ENCODE peak calls at places on chromosomes 7 and 10, in seven cellular contexts. R, E, D, L, T, N and I are unnamed samples.

GRCh38 chr7:50787825-50788224 is 5.1 kb upstream of the GRB10 start:
- DNase-seq in T (no peak), E (no peak), L (no peak), R (no peak), N (no peak), D (no peak), I (no peak)

GRCh38 chr7:51226042-51226755 is 90.4 kb downstream of the COBL start:
- DNase-seq in L (no peak), E (no peak), T (no peak), R (no peak), D (no peak), N (no peak), I (peak)

GRCh38 chr7:76347710-76348109 is 11.1 kb downstream of the YWHAG start:
- DNase-seq in E (no peak), N (no peak), D (no peak), L (no peak), R (no peak), T (no peak), I (no peak)

GRCh38 chr10:123997013-123997412 is 96.4 kb downstream of the CHST15 start:
- DNase-seq in E (no peak), T (no peak), R (no peak), D (no peak), L (no peak), N (no peak), I (no peak)

GRCh38 chr10:100286051-100287033 is at the start of gene BLOC1S2:
- DNase-seq in N (peak), D (peak), R (peak), T (peak), E (peak), L (peak), I (peak)

GRCh38 chr10:71243756-71244637 is 31.6 kb downstream of the UNC5B start:
- DNase-seq in T (peak), N (no peak), E (no peak), D (no peak), L (no peak), R (peak), I (peak)

GRCh38 chr10:30170814-30171213 is 111.4 kb upstream of the JCAD start:
- DNase-seq in N (no peak), E (no peak), L (no peak), R (peak), T (peak), D (no peak), I (peak)

GRCh38 chr10:101611096-101611495 is 23.0 kb downstream of the DPCD start:
- DNase-seq in N (no peak), R (no peak), D (no peak), L (no peak), E (no peak), T (no peak), I (no peak)

GRCh38 chr7:44267719-44268413 is 57.5 kb downstream of the CAMK2B start:
- DNase-seq in E (peak), N (no peak), L (no peak), T (no peak), D (no peak), R (no peak), I (no peak)

GRCh38 chr10:31745612-31746376 is 182.8 kb downstream of the ARHGAP12 start:
- DNase-seq in R (peak), D (no peak), T (peak), E (no peak), L (no peak), N (peak), I (peak)

GRCh38 chr7:156566812-156567549 is 73.6 kb upstream of the RNF32 start:
- DNase-seq in R (no peak), T (no peak), E (no peak), D (no peak), L (no peak), N (no peak), I (no peak)

GRCh38 chr10:133325761-133326463 is 10.8 kb downstream of the CALY start:
- DNase-seq in L (no peak), D (no peak), E (peak), N (no peak), R (no peak), T (no peak), I (no peak)

GRCh38 chr7:67512481-67512880 is 515.8 kb downstream of the TYW1 start:
- DNase-seq in D (no peak), N (no peak), L (no peak), R (no peak), T (no peak), E (peak), I (no peak)

GRCh38 chr7:79434867-79435266 is 18.6 kb downstream of the MAGI2 start:
- DNase-seq in N (no peak), R (no peak), T (no peak), E (no peak), D (no peak), L (no peak), I (no peak)

GRCh38 chr10:30493609-30494530 is 59.9 kb downstream of the MAP3K8 start:
- DNase-seq in D (no peak), E (no peak), L (no peak), T (peak), R (peak), N (peak), I (peak)

GRCh38 chr10:101379663-101380352 is 25.8 kb downstream of the BTRC start:
- DNase-seq in L (no peak), T (no peak), E (no peak), R (no peak), N (no peak), D (no peak), I (no peak)

GRCh38 chr7:4833176-4833575 is 28.7 kb downstream of the PAPOLB start:
- DNase-seq in E (no peak), R (no peak), N (no peak), D (no peak), L (no peak), T (no peak), I (no peak)

GRCh38 chr10:33799281-33799943 is 464.9 kb upstream of the NRP1 start:
- DNase-seq in L (no peak), E (no peak), D (no peak), N (peak), T (no peak), R (no peak), I (no peak)

GRCh38 chr10:47164126-47164799 is 135.7 kb upstream of the GDF10 start:
- DNase-seq in R (peak), T (peak), D (no peak), N (no peak), L (no peak), E (no peak), I (peak)

GRCh38 chr7:25028370-25028971 is 48.5 kb upstream of the OSBPL3 start:
- DNase-seq in L (no peak), N (peak), E (no peak), R (peak), D (no peak), T (peak), I (peak)

GRCh38 chr10:123135415-123136141 is at the start of gene HMX3:
- DNase-seq in L (peak), R (peak), D (no peak), E (peak), T (peak), N (no peak), I (no peak)

GRCh38 chr7:83101540-83101939 is 61.1 kb downstream of the PCLO start:
- DNase-seq in T (no peak), E (no peak), R (no peak), L (no peak), D (no peak), N (no peak), I (no peak)
- TF ChIP-seq CTCF in T (no peak), E (no peak), R (no peak), L (no peak), D (no peak), N (no peak), I (no peak)

GRCh38 chr10:92164024-92164423 is 126.9 kb downstream of the CPEB3 start:
- DNase-seq in R (peak), T (no peak), L (no peak), E (no peak), D (no peak), N (no peak), I (no peak)
- TF ChIP-seq CTCF in R (no peak), T (no peak), L (no peak), E (no peak), D (no peak), N (no peak), I (no peak)

DNA sequence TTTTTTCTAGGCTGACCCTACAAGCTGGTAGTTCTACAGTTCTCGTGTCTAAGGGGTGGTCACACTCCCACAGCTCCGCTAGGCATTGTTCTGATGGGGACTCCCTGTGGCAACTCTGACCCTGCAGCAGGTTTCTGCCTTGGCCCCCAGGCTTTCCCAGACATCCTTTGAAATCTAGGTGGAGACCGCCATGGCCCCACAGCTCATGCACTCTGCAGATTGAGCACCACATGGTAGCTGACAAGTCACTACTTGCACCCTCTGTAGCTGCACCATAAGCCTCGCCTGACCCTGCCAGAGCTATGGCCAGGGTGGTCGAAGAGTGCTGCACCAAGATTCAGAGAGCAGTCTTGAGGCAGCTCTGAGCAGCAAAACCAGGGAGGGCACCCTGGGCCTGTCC is 275.6 kb downstream of the LHFPL3 start:
- DNase-seq in E (no peak), R (no peak), N (no peak), L (no peak), T (no peak), D (no peak), I (no peak)
- TF ChIP-seq CTCF in E (no peak), R (no peak), N (no peak), L (no peak), T (no peak), D (no peak), I (no peak)

GRCh38 chr10:91117496-91117895 is 103.0 kb upstream of the PCGF5 start:
- DNase-seq in D (no peak), T (no peak), R (no peak), E (no peak), N (no peak), L (no peak), I (no peak)
- TF ChIP-seq CTCF in D (no peak), T (no peak), R (no peak), E (no peak), N (no peak), L (no peak), I (no peak)

DNA sequence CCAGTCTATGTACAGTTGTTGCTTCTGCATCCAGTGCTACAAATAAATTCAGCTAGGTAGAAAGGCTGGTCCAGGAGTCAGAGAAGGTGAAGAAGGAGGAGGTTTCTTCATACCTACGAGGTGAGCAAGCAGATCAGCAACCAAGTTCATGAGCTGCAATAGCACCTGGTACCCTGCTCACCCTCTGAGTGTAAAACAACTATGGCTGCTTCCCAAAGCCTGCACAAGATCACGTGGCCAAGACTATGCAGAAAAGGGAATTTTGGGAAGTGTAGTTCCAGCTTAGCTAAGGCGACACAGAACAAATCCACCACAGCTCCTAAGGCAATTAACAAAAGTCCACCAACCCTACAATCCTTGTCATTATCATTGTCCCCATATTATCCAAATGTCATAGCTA is 95.9 kb upstream of the AUTS2 start:
- DNase-seq in E (no peak), N (no peak), T (no peak), L (no peak), D (no peak), R (no peak), I (no peak)
- TF ChIP-seq CTCF in E (no peak), N (no peak), T (no peak), L (no peak), D (no peak), R (no peak), I (no peak)